ENCODE peak calls at places on chromosomes 4 and X, in six cellular contexts. One of them, this sample, is unnamed.
A peak's percentile ranks its signal among the peaks of the same experiment; 100 is the strongest.

GRCh38 chr4:38412137-38412536 is 251.9 kb upstream of the KLF3 start:
- DNase-seq in endodermal cell: no peak
- DNase-seq in CD8-positive, alpha-beta T cell: no peak
- DNase-seq in psoas muscle: no peak
- DNase-seq in fibroblast of the aortic adventitia: peak; percentile 6
- DNase-seq in cardiac muscle cell: no peak
- DNase-seq in this sample: no peak

GRCh38 chr4:139243448-139244365 is 36.3 kb downstream of the MGARP start:
- DNase-seq in endodermal cell: no peak
- DNase-seq in CD8-positive, alpha-beta T cell: no peak
- DNase-seq in psoas muscle: no peak
- DNase-seq in fibroblast of the aortic adventitia: peak; percentile 99
- DNase-seq in cardiac muscle cell: no peak
- DNase-seq in this sample: no peak

GRCh38 chr4:86928400-86929255 is 6.2 kb upstream of the AFF1 start:
- DNase-seq in endodermal cell: no peak
- DNase-seq in CD8-positive, alpha-beta T cell: no peak
- DNase-seq in psoas muscle: no peak
- DNase-seq in fibroblast of the aortic adventitia: no peak
- DNase-seq in cardiac muscle cell: no peak
- DNase-seq in this sample: no peak

GRCh38 chr4:69601065-69601464 is 38.4 kb downstream of the UGT2A2 start:
- DNase-seq in endodermal cell: peak; percentile 54
- DNase-seq in CD8-positive, alpha-beta T cell: no peak
- DNase-seq in psoas muscle: no peak
- DNase-seq in fibroblast of the aortic adventitia: no peak
- DNase-seq in cardiac muscle cell: no peak
- DNase-seq in this sample: no peak

GRCh38 chr4:111074523-111075114 is 451.7 kb upstream of the PITX2 start:
- DNase-seq in endodermal cell: peak; percentile 56
- DNase-seq in CD8-positive, alpha-beta T cell: no peak
- DNase-seq in psoas muscle: no peak
- DNase-seq in fibroblast of the aortic adventitia: no peak
- DNase-seq in cardiac muscle cell: no peak
- DNase-seq in this sample: no peak

GRCh38 chr4:66681962-66682361 is 863.3 kb downstream of the CENPC start:
- DNase-seq in endodermal cell: no peak
- DNase-seq in CD8-positive, alpha-beta T cell: no peak
- DNase-seq in psoas muscle: no peak
- DNase-seq in fibroblast of the aortic adventitia: peak; percentile 71
- DNase-seq in cardiac muscle cell: no peak
- DNase-seq in this sample: no peak

GRCh38 chrX:42119076-42119475 is 195.7 kb upstream of the CASK start:
- DNase-seq in endodermal cell: no peak
- DNase-seq in CD8-positive, alpha-beta T cell: no peak
- DNase-seq in psoas muscle: no peak
- DNase-seq in fibroblast of the aortic adventitia: peak; percentile 89
- DNase-seq in cardiac muscle cell: no peak
- DNase-seq in this sample: no peak

GRCh38 chrX:8033175-8033574 is 106.0 kb upstream of the PNPLA4 start:
- DNase-seq in endodermal cell: no peak
- DNase-seq in CD8-positive, alpha-beta T cell: no peak
- DNase-seq in psoas muscle: no peak
- DNase-seq in fibroblast of the aortic adventitia: no peak
- DNase-seq in cardiac muscle cell: no peak
- DNase-seq in this sample: no peak

GRCh38 chr4:7153711-7154110 is 38.6 kb upstream of the SORCS2 start:
- DNase-seq in endodermal cell: peak; percentile 20
- DNase-seq in CD8-positive, alpha-beta T cell: no peak
- DNase-seq in psoas muscle: no peak
- DNase-seq in fibroblast of the aortic adventitia: no peak
- DNase-seq in cardiac muscle cell: no peak
- DNase-seq in this sample: no peak

GRCh38 chrX:142089193-142089592 is 115.9 kb downstream of the MAGEC2 start:
- DNase-seq in endodermal cell: no peak
- DNase-seq in CD8-positive, alpha-beta T cell: no peak
- DNase-seq in psoas muscle: no peak
- DNase-seq in fibroblast of the aortic adventitia: peak; percentile 4
- DNase-seq in cardiac muscle cell: peak; percentile 4
- DNase-seq in this sample: no peak

GRCh38 chr4:7156273-7157139 is 35.8 kb upstream of the SORCS2 start:
- DNase-seq in endodermal cell: peak; percentile 87
- DNase-seq in CD8-positive, alpha-beta T cell: no peak
- DNase-seq in psoas muscle: peak; percentile 50
- DNase-seq in fibroblast of the aortic adventitia: peak; percentile 48
- DNase-seq in cardiac muscle cell: peak; percentile 53
- DNase-seq in this sample: peak; percentile 40

GRCh38 chr4:105586638-105587328 is 34.4 kb downstream of the ARHGEF38 start:
- DNase-seq in endodermal cell: no peak
- DNase-seq in CD8-positive, alpha-beta T cell: no peak
- DNase-seq in psoas muscle: no peak
- DNase-seq in fibroblast of the aortic adventitia: no peak
- DNase-seq in cardiac muscle cell: no peak
- DNase-seq in this sample: no peak

GRCh38 chrX:108209006-108209554 is 117.5 kb downstream of the ATG4A start:
- DNase-seq in endodermal cell: no peak
- DNase-seq in CD8-positive, alpha-beta T cell: no peak
- DNase-seq in psoas muscle: no peak
- DNase-seq in fibroblast of the aortic adventitia: no peak
- DNase-seq in cardiac muscle cell: no peak
- DNase-seq in this sample: no peak

GRCh38 chrX:50881028-50881427 is 29.5 kb upstream of the BMP15 start:
- DNase-seq in endodermal cell: no peak
- DNase-seq in CD8-positive, alpha-beta T cell: no peak
- DNase-seq in psoas muscle: no peak
- DNase-seq in fibroblast of the aortic adventitia: no peak
- DNase-seq in cardiac muscle cell: no peak
- DNase-seq in this sample: no peak

GRCh38 chr4:184762100-184762499 is 28.2 kb upstream of the CENPU start:
- DNase-seq in endodermal cell: no peak
- DNase-seq in CD8-positive, alpha-beta T cell: peak; percentile 53
- DNase-seq in psoas muscle: no peak
- DNase-seq in fibroblast of the aortic adventitia: no peak
- DNase-seq in cardiac muscle cell: no peak
- DNase-seq in this sample: no peak

GRCh38 chrX:134396174-134396573 is 63.8 kb upstream of the HPRT1 start:
- DNase-seq in endodermal cell: no peak
- DNase-seq in CD8-positive, alpha-beta T cell: no peak
- DNase-seq in psoas muscle: no peak
- DNase-seq in fibroblast of the aortic adventitia: peak; percentile 25
- DNase-seq in cardiac muscle cell: peak; percentile 12
- DNase-seq in this sample: no peak

GRCh38 chrX:39652336-39652735 is 445.4 kb downstream of the BCOR start:
- DNase-seq in endodermal cell: peak; percentile 86
- DNase-seq in CD8-positive, alpha-beta T cell: no peak
- DNase-seq in psoas muscle: no peak
- DNase-seq in fibroblast of the aortic adventitia: peak; percentile 50
- DNase-seq in cardiac muscle cell: no peak
- DNase-seq in this sample: peak; percentile 10

GRCh38 chr4:64330143-64330542 is 79.1 kb downstream of the TECRL start:
- DNase-seq in endodermal cell: no peak
- DNase-seq in CD8-positive, alpha-beta T cell: no peak
- DNase-seq in psoas muscle: no peak
- DNase-seq in fibroblast of the aortic adventitia: no peak
- DNase-seq in cardiac muscle cell: no peak
- DNase-seq in this sample: no peak

GRCh38 chrX:13432376-13432775 is 112.5 kb upstream of the ATXN3L start:
- DNase-seq in endodermal cell: no peak
- DNase-seq in CD8-positive, alpha-beta T cell: no peak
- DNase-seq in psoas muscle: no peak
- DNase-seq in fibroblast of the aortic adventitia: peak; percentile 99
- DNase-seq in cardiac muscle cell: no peak
- DNase-seq in this sample: no peak

GRCh38 chr4:186264660-186265059 is 1.3 kb upstream of the F11 start:
- DNase-seq in endodermal cell: no peak
- DNase-seq in CD8-positive, alpha-beta T cell: no peak
- DNase-seq in psoas muscle: no peak
- DNase-seq in fibroblast of the aortic adventitia: no peak
- DNase-seq in cardiac muscle cell: no peak
- DNase-seq in this sample: no peak

GRCh38 chr4:153000068-153000420 is 63.9 kb downstream of the FHDC1 start:
- DNase-seq in endodermal cell: no peak
- DNase-seq in CD8-positive, alpha-beta T cell: no peak
- DNase-seq in psoas muscle: no peak
- DNase-seq in fibroblast of the aortic adventitia: no peak
- DNase-seq in cardiac muscle cell: no peak
- DNase-seq in this sample: no peak

GRCh38 chr4:120718979-120719566 is 203.5 kb downstream of the PRDM5 start:
- DNase-seq in endodermal cell: no peak
- DNase-seq in CD8-positive, alpha-beta T cell: no peak
- DNase-seq in psoas muscle: peak; percentile 12
- DNase-seq in fibroblast of the aortic adventitia: peak; percentile 65
- DNase-seq in cardiac muscle cell: peak; percentile 73
- DNase-seq in this sample: peak; percentile 35
- TF ChIP-seq CTCF in endodermal cell: peak; percentile 83
- TF ChIP-seq CTCF in CD8-positive, alpha-beta T cell: peak; percentile 33
- TF ChIP-seq CTCF in psoas muscle: peak; percentile 63
- TF ChIP-seq CTCF in fibroblast of the aortic adventitia: peak; percentile 85
- TF ChIP-seq CTCF in cardiac muscle cell: peak; percentile 78
- TF ChIP-seq CTCF in this sample: peak; percentile 50

GRCh38 chrX:111680988-111681779 is at the start of gene ALG13:
- DNase-seq in endodermal cell: peak; percentile 96
- DNase-seq in CD8-positive, alpha-beta T cell: peak; percentile 89
- DNase-seq in psoas muscle: peak; percentile 89
- DNase-seq in fibroblast of the aortic adventitia: peak; percentile 93
- DNase-seq in cardiac muscle cell: peak; percentile 95
- DNase-seq in this sample: peak; percentile 72
- TF ChIP-seq CTCF in endodermal cell: peak; percentile 97
- TF ChIP-seq CTCF in CD8-positive, alpha-beta T cell: peak; percentile 49
- TF ChIP-seq CTCF in psoas muscle: peak; percentile 78
- TF ChIP-seq CTCF in fibroblast of the aortic adventitia: peak; percentile 74
- TF ChIP-seq CTCF in cardiac muscle cell: peak; percentile 72
- TF ChIP-seq CTCF in this sample: peak; percentile 63

DNA sequence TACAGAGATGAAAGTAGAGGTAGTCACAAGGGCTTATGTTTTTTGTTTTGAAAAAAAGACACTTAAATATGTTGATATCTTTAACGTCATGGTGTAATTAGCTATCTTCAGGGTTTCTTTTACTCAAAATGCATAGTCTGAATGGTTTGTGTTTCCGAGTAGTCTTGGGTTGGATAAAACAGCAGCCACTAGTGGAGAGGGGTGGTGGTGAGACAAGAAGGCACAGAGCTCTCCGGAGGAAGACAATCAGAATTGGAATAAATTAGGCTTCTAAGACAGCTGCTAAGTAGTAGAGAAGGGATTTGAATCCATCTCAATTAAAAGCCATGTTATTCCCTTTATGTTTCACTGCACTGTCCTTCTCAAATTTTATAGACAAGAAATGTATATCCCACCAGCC is 240.4 kb upstream of the VEGFC start:
- DNase-seq in endodermal cell: no peak
- DNase-seq in CD8-positive, alpha-beta T cell: no peak
- DNase-seq in psoas muscle: no peak
- DNase-seq in fibroblast of the aortic adventitia: no peak
- DNase-seq in cardiac muscle cell: no peak
- DNase-seq in this sample: no peak
- TF ChIP-seq CTCF in endodermal cell: peak; percentile 68
- TF ChIP-seq CTCF in CD8-positive, alpha-beta T cell: no peak
- TF ChIP-seq CTCF in psoas muscle: no peak
- TF ChIP-seq CTCF in fibroblast of the aortic adventitia: no peak
- TF ChIP-seq CTCF in cardiac muscle cell: peak; percentile 8
- TF ChIP-seq CTCF in this sample: no peak

GRCh38 chrX:102715967-102716366 is 3.7 kb downstream of the GPRASP2 start:
- DNase-seq in endodermal cell: no peak
- DNase-seq in CD8-positive, alpha-beta T cell: no peak
- DNase-seq in psoas muscle: no peak
- DNase-seq in fibroblast of the aortic adventitia: no peak
- DNase-seq in cardiac muscle cell: no peak
- DNase-seq in this sample: no peak

GRCh38 chrX:102714994-102715393 is 2.7 kb downstream of the GPRASP2 start:
- DNase-seq in endodermal cell: peak; percentile 65
- DNase-seq in CD8-positive, alpha-beta T cell: no peak
- DNase-seq in psoas muscle: no peak
- DNase-seq in fibroblast of the aortic adventitia: no peak
- DNase-seq in cardiac muscle cell: no peak
- DNase-seq in this sample: no peak

GRCh38 chrX:102712216-102712966 is at the start of gene GPRASP2:
- DNase-seq in endodermal cell: peak; percentile 72
- DNase-seq in CD8-positive, alpha-beta T cell: peak; percentile 57
- DNase-seq in psoas muscle: peak; percentile 47
- DNase-seq in fibroblast of the aortic adventitia: peak; percentile 17
- DNase-seq in cardiac muscle cell: peak; percentile 55
- DNase-seq in this sample: peak; percentile 36

GRCh38 chrX:102711872-102712215 is 404 bp upstream of the GPRASP2 start:
- DNase-seq in endodermal cell: peak; percentile 56
- DNase-seq in CD8-positive, alpha-beta T cell: no peak
- DNase-seq in psoas muscle: no peak
- DNase-seq in fibroblast of the aortic adventitia: no peak
- DNase-seq in cardiac muscle cell: peak; percentile 3
- DNase-seq in this sample: no peak

DNA sequence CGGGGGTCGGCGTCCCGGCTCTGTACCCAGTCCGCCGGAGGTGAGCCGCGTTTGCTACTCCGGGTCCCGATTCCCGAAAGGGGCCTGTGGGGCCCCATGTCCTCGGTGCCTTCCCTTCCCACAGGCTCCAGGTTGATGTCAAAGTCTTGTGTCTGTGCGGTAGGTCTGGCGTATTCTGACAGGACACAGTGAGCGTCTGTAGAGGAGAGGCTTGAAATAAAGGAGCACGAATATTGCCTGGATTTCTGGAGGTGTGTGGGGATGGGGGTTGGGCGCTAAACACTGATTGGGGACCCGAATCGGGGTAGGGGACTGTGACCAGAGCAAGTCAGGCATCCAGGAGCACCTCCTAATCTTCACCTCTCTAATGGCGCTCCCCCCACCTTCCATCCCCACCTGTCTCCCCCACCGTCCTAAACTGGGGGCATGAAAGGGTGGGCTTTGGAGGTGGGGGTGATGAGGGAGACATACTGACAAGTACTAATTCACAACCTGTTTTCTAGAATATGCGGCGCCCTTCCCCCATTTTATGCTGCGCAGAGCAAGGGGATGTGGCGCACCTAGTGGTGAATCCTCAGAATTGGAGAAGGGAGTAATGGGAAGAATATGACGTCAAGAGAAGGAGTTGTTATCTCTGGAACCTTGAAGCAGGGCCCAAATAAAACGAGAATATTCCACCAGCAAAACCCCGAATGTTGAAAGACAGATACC is 874 bp downstream of the GPRASP2 start:
- DNase-seq in endodermal cell: peak; percentile 74
- DNase-seq in CD8-positive, alpha-beta T cell: no peak
- DNase-seq in psoas muscle: peak; percentile 36
- DNase-seq in fibroblast of the aortic adventitia: peak; percentile 72
- DNase-seq in cardiac muscle cell: peak; percentile 35
- DNase-seq in this sample: peak; percentile 33
- TF ChIP-seq CTCF in endodermal cell: peak; percentile 79
- TF ChIP-seq CTCF in CD8-positive, alpha-beta T cell: no peak
- TF ChIP-seq CTCF in psoas muscle: peak; percentile 39
- TF ChIP-seq CTCF in fibroblast of the aortic adventitia: peak; percentile 61
- TF ChIP-seq CTCF in cardiac muscle cell: peak; percentile 61
- TF ChIP-seq CTCF in this sample: peak; percentile 57

This sample was measured in endothelial cell.